ENCODE peak calls at places on chromosome 11, in four cellular contexts. One of them, this sample, is unnamed.

GRCh38 chr11:86116996-86117705 is 48.3 kb upstream of the PICALM start:
- DNase-seq in activated effector memory CD4-positive, alpha-beta T cell treated with Interleukin-2 at 50 U/mL for 16 hours: no peak
- DNase-seq in NCI-H2171: no peak
- DNase-seq in astrocyte of the hippocampus: peak; percentile 42
- DNase-seq in this sample: no peak

GRCh38 chr11:119624102-119624615 is 104.8 kb downstream of the NECTIN1 start:
- DNase-seq in activated effector memory CD4-positive, alpha-beta T cell treated with Interleukin-2 at 50 U/mL for 16 hours: no peak
- DNase-seq in NCI-H2171: no peak
- DNase-seq in astrocyte of the hippocampus: no peak
- DNase-seq in this sample: no peak

GRCh38 chr11:45806937-45807791 is 2.2 kb downstream of the SLC35C1 start:
- DNase-seq in activated effector memory CD4-positive, alpha-beta T cell treated with Interleukin-2 at 50 U/mL for 16 hours: no peak
- DNase-seq in NCI-H2171: no peak
- DNase-seq in astrocyte of the hippocampus: no peak
- DNase-seq in this sample: peak; percentile 15

GRCh38 chr11:76120513-76121081 is 85.7 kb downstream of the WNT11 start:
- DNase-seq in activated effector memory CD4-positive, alpha-beta T cell treated with Interleukin-2 at 50 U/mL for 16 hours: no peak
- DNase-seq in NCI-H2171: no peak
- DNase-seq in astrocyte of the hippocampus: peak; percentile 56
- DNase-seq in this sample: no peak

GRCh38 chr11:106872246-106872645 is 146.0 kb downstream of the GUCY1A2 start:
- DNase-seq in activated effector memory CD4-positive, alpha-beta T cell treated with Interleukin-2 at 50 U/mL for 16 hours: no peak
- DNase-seq in NCI-H2171: no peak
- DNase-seq in astrocyte of the hippocampus: no peak
- DNase-seq in this sample: no peak

GRCh38 chr11:61505640-61506155 is 2.9 kb upstream of the LRRC10B start:
- DNase-seq in activated effector memory CD4-positive, alpha-beta T cell treated with Interleukin-2 at 50 U/mL for 16 hours: no peak
- DNase-seq in NCI-H2171: peak; percentile 28
- DNase-seq in astrocyte of the hippocampus: peak; percentile 50
- DNase-seq in this sample: no peak

GRCh38 chr11:36622431-36623136 is 24.5 kb upstream of the RAG2 start:
- DNase-seq in activated effector memory CD4-positive, alpha-beta T cell treated with Interleukin-2 at 50 U/mL for 16 hours: no peak
- DNase-seq in NCI-H2171: no peak
- DNase-seq in astrocyte of the hippocampus: peak; percentile 62
- DNase-seq in this sample: no peak

GRCh38 chr11:35783803-35784202 is 121.2 kb downstream of the TRIM44 start:
- DNase-seq in activated effector memory CD4-positive, alpha-beta T cell treated with Interleukin-2 at 50 U/mL for 16 hours: no peak
- DNase-seq in NCI-H2171: no peak
- DNase-seq in astrocyte of the hippocampus: no peak
- DNase-seq in this sample: no peak

GRCh38 chr11:124481365-124482323 is 36.1 kb upstream of the OR8B8 start:
- DNase-seq in activated effector memory CD4-positive, alpha-beta T cell treated with Interleukin-2 at 50 U/mL for 16 hours: no peak
- DNase-seq in NCI-H2171: no peak
- DNase-seq in astrocyte of the hippocampus: peak; percentile 46
- DNase-seq in this sample: no peak

GRCh38 chr11:120629407-120629806 is 117.9 kb downstream of the GRIK4 start:
- DNase-seq in activated effector memory CD4-positive, alpha-beta T cell treated with Interleukin-2 at 50 U/mL for 16 hours: no peak
- DNase-seq in NCI-H2171: no peak
- DNase-seq in astrocyte of the hippocampus: no peak
- DNase-seq in this sample: no peak

GRCh38 chr11:43943357-43943930 is 1.0 kb downstream of the C11orf96 start:
- DNase-seq in activated effector memory CD4-positive, alpha-beta T cell treated with Interleukin-2 at 50 U/mL for 16 hours: no peak
- DNase-seq in NCI-H2171: no peak
- DNase-seq in astrocyte of the hippocampus: peak; percentile 62
- DNase-seq in this sample: no peak

GRCh38 chr11:1896895-1897294 is 5.2 kb upstream of the PRR33 start:
- DNase-seq in activated effector memory CD4-positive, alpha-beta T cell treated with Interleukin-2 at 50 U/mL for 16 hours: no peak
- DNase-seq in NCI-H2171: no peak
- DNase-seq in astrocyte of the hippocampus: no peak
- DNase-seq in this sample: no peak

GRCh38 chr11:3860360-3860759 is 4.9 kb downstream of the STIM1 start:
- DNase-seq in activated effector memory CD4-positive, alpha-beta T cell treated with Interleukin-2 at 50 U/mL for 16 hours: no peak
- DNase-seq in NCI-H2171: no peak
- DNase-seq in astrocyte of the hippocampus: no peak
- DNase-seq in this sample: no peak

GRCh38 chr11:17845431-17845881 is 110.9 kb downstream of the KCNC1 start:
- DNase-seq in activated effector memory CD4-positive, alpha-beta T cell treated with Interleukin-2 at 50 U/mL for 16 hours: no peak
- DNase-seq in NCI-H2171: no peak
- DNase-seq in astrocyte of the hippocampus: peak; percentile 31
- DNase-seq in this sample: no peak

GRCh38 chr11:116134450-116134849 is 630.2 kb upstream of the CADM1 start:
- DNase-seq in activated effector memory CD4-positive, alpha-beta T cell treated with Interleukin-2 at 50 U/mL for 16 hours: no peak
- DNase-seq in NCI-H2171: no peak
- DNase-seq in astrocyte of the hippocampus: no peak
- DNase-seq in this sample: no peak

GRCh38 chr11:36312593-36312990 is 16.5 kb downstream of the PRR5L start:
- DNase-seq in activated effector memory CD4-positive, alpha-beta T cell treated with Interleukin-2 at 50 U/mL for 16 hours: no peak
- DNase-seq in NCI-H2171: no peak
- DNase-seq in astrocyte of the hippocampus: peak; percentile 42
- DNase-seq in this sample: no peak